ENCODE peak calls at places on chromosome 18, in four cellular contexts. One of them, this sample, is unnamed. For H3K4me1, the result is how much of the 10 kb centered on the place peaks cover.

GRCh38 chr18:63382843-63383242 is 15.8 kb upstream of the KDSR start:
- DNase-seq in psoas muscle: no peak
- DNase-seq in cardiac muscle cell: no peak
- DNase-seq in aorta: no peak
- DNase-seq in this sample: no peak

GRCh38 chr18:55879331-55879730 is 291.3 kb upstream of the TCF4 start:
- DNase-seq in aorta: no peak
- DNase-seq in psoas muscle: no peak
- DNase-seq in cardiac muscle cell: no peak
- DNase-seq in this sample: no peak

GRCh38 chr18:73043231-73044000 is 175.6 kb upstream of the NETO1 start:
- DNase-seq in aorta: no peak
- DNase-seq in cardiac muscle cell: no peak
- DNase-seq in psoas muscle: no peak
- DNase-seq in this sample: no peak

GRCh38 chr18:22452226-22452668 is 34.5 kb upstream of the CTAGE1 start:
- DNase-seq in psoas muscle: no peak
- DNase-seq in aorta: no peak
- DNase-seq in cardiac muscle cell: no peak
- DNase-seq in this sample: no peak

GRCh38 chr18:23689031-23689615 is at the start of gene LAMA3:
- DNase-seq in psoas muscle: peak
- DNase-seq in aorta: peak
- DNase-seq in cardiac muscle cell: peak
- DNase-seq in this sample: peak

GRCh38 chr18:29145993-29146539 is 969.1 kb upstream of the CDH2 start:
- DNase-seq in aorta: no peak
- DNase-seq in cardiac muscle cell: no peak
- DNase-seq in psoas muscle: no peak
- DNase-seq in this sample: no peak

GRCh38 chr18:37383036-37383788 is 182.4 kb downstream of the CELF4 start:
- DNase-seq in psoas muscle: no peak
- DNase-seq in aorta: no peak
- DNase-seq in cardiac muscle cell: peak
- DNase-seq in this sample: no peak

GRCh38 chr18:58135806-58136331 is 91.8 kb downstream of the NEDD4L start:
- DNase-seq in cardiac muscle cell: peak
- DNase-seq in psoas muscle: no peak
- DNase-seq in aorta: no peak
- DNase-seq in this sample: peak

GRCh38 chr18:46676162-46676830 is 19.3 kb upstream of the LOXHD1 start:
- DNase-seq in aorta: no peak
- DNase-seq in psoas muscle: no peak
- DNase-seq in cardiac muscle cell: peak
- DNase-seq in this sample: no peak

GRCh38 chr18:3060667-3061580 is 48.0 kb upstream of the LPIN2 start:
- DNase-seq in aorta: no peak
- DNase-seq in cardiac muscle cell: no peak
- DNase-seq in psoas muscle: no peak
- DNase-seq in this sample: no peak

DNA sequence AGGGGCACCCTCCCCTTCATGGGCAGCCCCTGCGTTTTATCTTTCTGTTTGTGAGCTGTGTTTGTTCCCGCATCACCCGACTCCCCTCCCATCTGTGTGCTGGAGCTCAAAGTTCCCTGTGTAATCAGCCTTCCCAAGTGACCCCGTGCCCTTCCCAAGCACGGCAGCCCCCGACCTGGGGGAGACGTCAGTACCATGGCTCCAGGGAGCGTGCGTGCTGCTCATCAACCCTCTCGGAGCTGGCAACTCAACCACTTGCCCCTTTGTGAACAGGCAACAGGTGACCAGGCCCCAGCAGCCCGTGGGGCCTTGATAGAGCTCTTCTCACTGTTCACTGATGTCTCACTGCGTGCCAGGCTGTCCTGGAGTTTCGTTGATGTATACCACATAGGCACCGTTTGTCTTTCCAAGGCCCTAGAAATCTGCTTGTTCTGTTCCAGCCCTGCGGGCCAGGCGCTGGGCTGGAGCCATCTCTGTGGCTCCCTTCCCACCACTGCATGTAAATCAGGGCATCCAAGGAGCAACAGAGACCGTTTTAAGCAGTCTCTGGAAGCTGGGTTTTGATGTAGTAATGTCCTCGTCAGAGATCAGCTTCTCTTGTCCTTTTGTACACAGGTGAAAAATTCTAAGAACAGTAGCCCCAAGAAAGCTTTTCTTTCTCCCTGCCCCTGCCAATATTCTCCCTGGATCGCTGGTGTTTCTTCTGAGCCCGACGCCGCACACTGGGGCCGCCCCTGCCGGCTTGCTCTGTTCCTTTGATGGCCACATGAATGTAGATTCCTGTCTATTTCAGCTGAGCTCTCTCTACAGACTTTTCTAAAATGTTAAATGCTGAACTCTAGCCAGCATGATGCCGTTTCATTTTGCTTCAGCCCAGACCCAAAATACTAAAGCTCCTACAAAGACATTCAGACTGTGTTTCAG is 107.0 kb upstream of the PTPRM start:
- DNase-seq in aorta: no peak
- DNase-seq in cardiac muscle cell: peak
- DNase-seq in psoas muscle: no peak
- DNase-seq in this sample: no peak
- H3K4me1 ChIP-seq in aorta: under half
- H3K4me1 ChIP-seq in cardiac muscle cell: under half
- H3K4me1 ChIP-seq in psoas muscle: under half
- H3K4me1 ChIP-seq in this sample: under half

GRCh38 chr18:74166397-74166796 is 18.1 kb downstream of the TIMM21 start:
- DNase-seq in cardiac muscle cell: no peak
- DNase-seq in psoas muscle: no peak
- DNase-seq in aorta: no peak
- DNase-seq in this sample: peak

DNA sequence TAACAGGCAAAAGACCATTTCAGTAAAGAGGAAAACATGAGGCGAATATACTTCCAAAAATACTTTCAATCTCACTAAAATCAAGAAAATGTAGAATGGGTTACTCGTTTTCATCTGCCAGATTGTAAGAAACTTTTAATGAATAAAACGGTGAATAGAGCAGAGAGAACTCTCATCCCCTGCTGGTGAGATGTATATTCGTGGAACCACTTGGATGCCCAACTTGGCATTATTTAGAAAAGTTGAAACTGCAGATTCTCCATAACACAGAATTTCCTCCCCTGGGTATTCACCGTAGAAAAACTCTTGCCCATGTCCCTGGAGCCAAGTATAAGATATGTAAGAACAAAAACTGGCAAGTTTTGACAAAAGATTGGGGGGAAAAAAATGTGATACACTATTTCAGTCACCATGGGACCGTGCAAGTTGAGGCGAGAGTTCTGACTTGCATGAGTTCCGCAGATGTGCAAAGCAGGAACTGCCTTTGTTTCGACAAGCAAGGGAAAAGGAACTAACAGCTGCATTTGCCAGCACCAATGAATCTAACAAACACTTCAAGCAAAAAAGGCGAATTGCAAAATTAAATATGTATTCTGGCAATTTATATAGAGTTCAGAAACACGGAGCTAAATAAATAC is 14.8 kb downstream of the TIMM21 start:
- DNase-seq in psoas muscle: no peak
- DNase-seq in cardiac muscle cell: no peak
- DNase-seq in aorta: no peak
- DNase-seq in this sample: no peak
- H3K27ac ChIP-seq in psoas muscle: no peak
- H3K27ac ChIP-seq in cardiac muscle cell: no peak
- H3K27ac ChIP-seq in aorta: no peak
- H3K27ac ChIP-seq in this sample: no peak

DNA sequence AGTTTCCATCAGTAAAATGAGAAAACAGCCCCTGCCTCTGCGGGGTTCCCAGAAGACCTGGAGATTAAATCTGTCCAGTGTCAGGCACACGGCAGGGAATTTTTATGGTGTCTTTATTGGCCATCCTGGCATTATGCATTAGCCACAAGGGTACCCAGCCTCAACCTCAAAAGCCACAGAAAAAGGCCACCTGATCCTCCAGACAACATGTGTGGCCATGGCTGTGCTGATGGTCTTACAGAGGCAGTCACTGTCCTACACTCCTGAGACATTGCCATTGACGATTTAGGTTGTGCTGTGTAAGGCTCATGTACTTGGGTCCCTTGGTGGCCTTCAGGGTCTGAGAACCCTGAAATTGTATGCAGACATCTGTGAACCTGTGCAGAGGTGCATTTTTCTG is 115.6 kb downstream of the SMAD7 start:
- DNase-seq in cardiac muscle cell: no peak
- DNase-seq in aorta: peak
- DNase-seq in psoas muscle: no peak
- DNase-seq in this sample: no peak
- H3K4me1 ChIP-seq in cardiac muscle cell: half or more
- H3K4me1 ChIP-seq in aorta: under half
- H3K4me1 ChIP-seq in psoas muscle: under half
- H3K4me1 ChIP-seq in this sample: under half

DNA sequence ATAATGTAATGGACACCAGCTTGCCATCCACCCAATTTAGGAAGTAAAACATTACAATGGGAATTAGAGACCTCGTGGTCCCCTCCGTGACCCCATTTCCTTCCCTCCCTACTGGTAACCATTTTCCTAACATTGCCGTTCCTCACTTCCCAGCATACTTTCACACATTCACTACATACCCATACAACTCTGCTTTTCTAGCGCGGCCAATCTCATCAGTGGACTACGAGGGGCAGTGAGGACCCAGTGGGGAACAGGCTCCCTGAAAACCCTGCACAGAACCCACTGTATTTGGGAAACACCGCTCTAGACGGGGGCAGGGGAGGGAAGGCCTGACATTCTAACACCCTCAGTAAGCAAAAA is 1.1 kb downstream of the ENOSF1 start:
- DNase-seq in aorta: no peak
- DNase-seq in psoas muscle: no peak
- DNase-seq in cardiac muscle cell: no peak
- DNase-seq in this sample: no peak
- H3K27ac ChIP-seq in aorta: no peak
- H3K27ac ChIP-seq in psoas muscle: peak
- H3K27ac ChIP-seq in cardiac muscle cell: no peak
- H3K27ac ChIP-seq in this sample: peak

GRCh38 chr18:62262050-62262449 is 63.1 kb upstream of the TNFRSF11A start:
- DNase-seq in cardiac muscle cell: no peak
- DNase-seq in psoas muscle: no peak
- DNase-seq in aorta: no peak
- DNase-seq in this sample: no peak

GRCh38 chr18:62264984-62265383 is 60.1 kb upstream of the TNFRSF11A start:
- DNase-seq in aorta: no peak
- DNase-seq in psoas muscle: no peak
- DNase-seq in cardiac muscle cell: no peak
- DNase-seq in this sample: no peak
- H3K4me1 ChIP-seq in aorta: under half
- H3K4me1 ChIP-seq in psoas muscle: under half
- H3K4me1 ChIP-seq in cardiac muscle cell: under half
- H3K4me1 ChIP-seq in this sample: under half

DNA sequence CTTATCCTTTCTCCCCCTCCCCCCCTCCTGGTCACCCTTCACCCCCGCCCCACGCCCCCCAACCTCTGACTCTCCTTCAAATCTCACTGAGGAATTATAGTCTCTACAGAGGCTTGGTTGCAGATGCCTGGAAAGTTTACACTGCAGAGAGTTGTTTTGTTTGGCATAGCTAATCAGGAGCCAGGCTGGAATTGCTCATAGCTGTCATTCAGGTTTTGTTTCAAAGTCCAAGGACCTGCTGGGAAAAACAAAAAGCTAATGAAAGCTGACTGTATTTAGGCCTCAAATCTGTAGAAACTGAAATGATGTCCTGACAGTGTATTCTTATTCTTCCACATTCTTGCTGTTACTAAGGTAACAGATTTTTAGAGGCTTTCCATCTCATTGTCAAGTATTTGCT is 22.6 kb downstream of the GREB1L start:
- DNase-seq in cardiac muscle cell: peak
- DNase-seq in aorta: no peak
- DNase-seq in psoas muscle: no peak
- DNase-seq in this sample: peak
- H3K27ac ChIP-seq in cardiac muscle cell: peak
- H3K27ac ChIP-seq in aorta: no peak
- H3K27ac ChIP-seq in psoas muscle: no peak
- H3K27ac ChIP-seq in this sample: no peak

GRCh38 chr18:78739115-78739514 is 240.5 kb upstream of the SALL3 start:
- DNase-seq in aorta: peak
- DNase-seq in cardiac muscle cell: no peak
- DNase-seq in psoas muscle: no peak
- DNase-seq in this sample: no peak

GRCh38 chr18:78736015-78736690 is 243.5 kb upstream of the SALL3 start:
- DNase-seq in cardiac muscle cell: no peak
- DNase-seq in aorta: peak
- DNase-seq in psoas muscle: no peak
- DNase-seq in this sample: no peak

GRCh38 chr18:78735131-78736014 is 244.2 kb upstream of the SALL3 start:
- DNase-seq in cardiac muscle cell: no peak
- DNase-seq in aorta: peak
- DNase-seq in psoas muscle: no peak
- DNase-seq in this sample: no peak

GRCh38 chr18:78738076-78738690 is 241.4 kb upstream of the SALL3 start:
- DNase-seq in cardiac muscle cell: no peak
- DNase-seq in psoas muscle: no peak
- DNase-seq in aorta: peak
- DNase-seq in this sample: no peak

DNA sequence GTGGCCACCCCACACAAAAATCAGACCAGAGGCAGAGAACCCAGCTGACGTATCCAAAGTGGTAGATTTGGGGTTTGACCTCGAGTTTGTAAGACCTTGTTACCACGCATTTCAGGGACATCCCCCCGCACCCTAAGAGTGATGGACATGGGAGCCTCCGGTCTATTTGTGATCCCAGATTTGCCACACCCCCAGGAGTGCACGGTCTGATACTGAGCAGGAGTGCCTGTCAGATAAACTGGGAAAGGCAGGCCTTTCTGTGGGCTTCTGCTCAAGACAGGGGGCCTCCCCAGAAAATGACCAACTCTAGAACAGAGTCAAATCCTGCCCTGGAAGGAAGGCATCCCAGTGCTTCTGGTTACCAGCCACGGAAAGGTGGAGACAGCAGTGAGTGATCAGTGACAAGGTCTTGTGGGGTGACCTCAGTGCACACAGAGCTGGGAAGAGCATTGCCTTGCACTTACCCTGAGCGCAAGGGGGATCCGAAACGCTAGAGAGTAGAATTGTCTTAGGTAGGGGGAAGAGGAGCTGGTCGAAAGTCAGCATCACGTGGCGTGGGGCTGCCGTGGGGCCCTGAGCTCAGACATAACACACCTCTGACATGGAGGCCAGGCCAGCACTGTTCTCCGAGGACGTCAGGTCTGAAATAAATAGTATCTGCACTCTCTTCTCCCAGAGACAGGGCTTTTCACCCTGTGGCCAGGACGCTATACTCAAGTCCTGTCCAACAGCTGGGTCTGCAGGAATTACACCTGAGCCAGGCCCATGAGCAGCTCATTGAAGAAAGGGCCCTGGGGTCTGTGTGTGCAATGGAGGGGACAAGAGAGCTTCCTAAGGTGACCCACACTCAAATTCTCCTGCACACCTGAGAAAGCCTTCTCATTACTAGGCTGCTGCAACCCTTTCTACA is 242.4 kb upstream of the SALL3 start:
- DNase-seq in cardiac muscle cell: no peak
- DNase-seq in psoas muscle: no peak
- DNase-seq in aorta: peak
- DNase-seq in this sample: no peak
- H3K4me1 ChIP-seq in cardiac muscle cell: under half
- H3K4me1 ChIP-seq in psoas muscle: under half
- H3K4me1 ChIP-seq in aorta: under half
- H3K4me1 ChIP-seq in this sample: under half